ENCODE peak calls at places on chromosomes 5 and 9, in ten cellular contexts. One of them, this sample, is unnamed. For H3K27me3 and H3K4me1, the result is how much of the 10 kb centered on the place peaks cover.

GRCh38 chr9:22654833-22655232 is 208.2 kb downstream of the DMRTA1 start:
- DNase-seq in A673: no peak
- DNase-seq in CD8-positive, alpha-beta T cell: no peak
- DNase-seq in left ventricle myocardium inferior: no peak
- DNase-seq in Panc1: no peak
- DNase-seq in breast epithelium: no peak
- DNase-seq in BE2C: no peak
- DNase-seq in endodermal cell: no peak
- DNase-seq in CD8-positive, alpha-beta memory T cell: no peak
- DNase-seq in psoas muscle: no peak
- DNase-seq in this sample: no peak

GRCh38 chr5:100667021-100667671 is 132.0 kb downstream of the FAM174A start:
- DNase-seq in breast epithelium: no peak
- DNase-seq in left ventricle myocardium inferior: no peak
- DNase-seq in CD8-positive, alpha-beta memory T cell: peak
- DNase-seq in Panc1: no peak
- DNase-seq in psoas muscle: no peak
- DNase-seq in CD8-positive, alpha-beta T cell: no peak
- DNase-seq in A673: peak
- DNase-seq in endodermal cell: no peak
- DNase-seq in BE2C: no peak
- DNase-seq in this sample: no peak

GRCh38 chr9:127049581-127049980 is 72.9 kb downstream of the ANGPTL2 start:
- DNase-seq in CD8-positive, alpha-beta memory T cell: no peak
- DNase-seq in left ventricle myocardium inferior: no peak
- DNase-seq in endodermal cell: peak
- DNase-seq in CD8-positive, alpha-beta T cell: no peak
- DNase-seq in Panc1: no peak
- DNase-seq in psoas muscle: no peak
- DNase-seq in A673: no peak
- DNase-seq in breast epithelium: no peak
- DNase-seq in BE2C: no peak
- DNase-seq in this sample: no peak

GRCh38 chr5:127233590-127233989 is 57.0 kb upstream of the MEGF10 start:
- DNase-seq in BE2C: no peak
- DNase-seq in A673: no peak
- DNase-seq in Panc1: no peak
- DNase-seq in endodermal cell: no peak
- DNase-seq in psoas muscle: no peak
- DNase-seq in breast epithelium: no peak
- DNase-seq in left ventricle myocardium inferior: no peak
- DNase-seq in CD8-positive, alpha-beta memory T cell: no peak
- DNase-seq in CD8-positive, alpha-beta T cell: no peak
- DNase-seq in this sample: no peak

GRCh38 chr5:103464801-103465484 is 97.6 kb downstream of the NUDT12 start:
- DNase-seq in endodermal cell: no peak
- DNase-seq in Panc1: no peak
- DNase-seq in CD8-positive, alpha-beta T cell: no peak
- DNase-seq in left ventricle myocardium inferior: no peak
- DNase-seq in A673: peak
- DNase-seq in breast epithelium: no peak
- DNase-seq in BE2C: no peak
- DNase-seq in psoas muscle: no peak
- DNase-seq in CD8-positive, alpha-beta memory T cell: no peak
- DNase-seq in this sample: no peak

GRCh38 chr5:80516826-80517225 is 28.9 kb downstream of the FAM151B start:
- DNase-seq in endodermal cell: no peak
- DNase-seq in A673: peak
- DNase-seq in BE2C: no peak
- DNase-seq in CD8-positive, alpha-beta T cell: no peak
- DNase-seq in left ventricle myocardium inferior: no peak
- DNase-seq in CD8-positive, alpha-beta memory T cell: no peak
- DNase-seq in psoas muscle: no peak
- DNase-seq in breast epithelium: no peak
- DNase-seq in Panc1: peak
- DNase-seq in this sample: no peak

GRCh38 chr9:74946686-74947085 is 6.0 kb downstream of the C9orf40 start:
- DNase-seq in psoas muscle: no peak
- DNase-seq in breast epithelium: no peak
- DNase-seq in BE2C: no peak
- DNase-seq in A673: no peak
- DNase-seq in CD8-positive, alpha-beta T cell: no peak
- DNase-seq in Panc1: no peak
- DNase-seq in endodermal cell: no peak
- DNase-seq in CD8-positive, alpha-beta memory T cell: no peak
- DNase-seq in left ventricle myocardium inferior: no peak
- DNase-seq in this sample: no peak

GRCh38 chr9:94096819-94097577 is 12.7 kb downstream of the PTPDC1 start:
- DNase-seq in CD8-positive, alpha-beta T cell: no peak
- DNase-seq in CD8-positive, alpha-beta memory T cell: no peak
- DNase-seq in breast epithelium: no peak
- DNase-seq in psoas muscle: no peak
- DNase-seq in left ventricle myocardium inferior: no peak
- DNase-seq in Panc1: no peak
- DNase-seq in endodermal cell: no peak
- DNase-seq in A673: no peak
- DNase-seq in BE2C: no peak
- DNase-seq in this sample: no peak

GRCh38 chr5:42599106-42599505 is 157.5 kb upstream of the CCDC152 start:
- DNase-seq in CD8-positive, alpha-beta T cell: no peak
- DNase-seq in breast epithelium: no peak
- DNase-seq in BE2C: no peak
- DNase-seq in CD8-positive, alpha-beta memory T cell: no peak
- DNase-seq in psoas muscle: no peak
- DNase-seq in endodermal cell: no peak
- DNase-seq in A673: no peak
- DNase-seq in Panc1: no peak
- DNase-seq in left ventricle myocardium inferior: no peak
- DNase-seq in this sample: no peak

GRCh38 chr5:174157048-174157447 is 111.5 kb downstream of the NSG2 start:
- DNase-seq in endodermal cell: peak
- DNase-seq in Panc1: no peak
- DNase-seq in left ventricle myocardium inferior: no peak
- DNase-seq in BE2C: no peak
- DNase-seq in A673: no peak
- DNase-seq in CD8-positive, alpha-beta memory T cell: no peak
- DNase-seq in psoas muscle: no peak
- DNase-seq in breast epithelium: no peak
- DNase-seq in CD8-positive, alpha-beta T cell: no peak
- DNase-seq in this sample: peak

GRCh38 chr9:133837644-133838597 is 99.8 kb upstream of the SARDH start:
- DNase-seq in Panc1: no peak
- DNase-seq in breast epithelium: no peak
- DNase-seq in endodermal cell: no peak
- DNase-seq in BE2C: peak
- DNase-seq in psoas muscle: no peak
- DNase-seq in CD8-positive, alpha-beta memory T cell: no peak
- DNase-seq in A673: peak
- DNase-seq in left ventricle myocardium inferior: no peak
- DNase-seq in CD8-positive, alpha-beta T cell: no peak
- DNase-seq in this sample: no peak

GRCh38 chr9:76302947-76303550 is 91.2 kb downstream of the RFK start:
- DNase-seq in breast epithelium: no peak
- DNase-seq in A673: peak
- DNase-seq in left ventricle myocardium inferior: no peak
- DNase-seq in Panc1: no peak
- DNase-seq in BE2C: peak
- DNase-seq in CD8-positive, alpha-beta T cell: no peak
- DNase-seq in psoas muscle: no peak
- DNase-seq in endodermal cell: no peak
- DNase-seq in CD8-positive, alpha-beta memory T cell: peak
- DNase-seq in this sample: no peak

GRCh38 chr5:174935854-174936474 is 211.6 kb downstream of the MSX2 start:
- DNase-seq in left ventricle myocardium inferior: peak
- DNase-seq in psoas muscle: peak
- DNase-seq in CD8-positive, alpha-beta T cell: peak
- DNase-seq in Panc1: peak
- DNase-seq in endodermal cell: peak
- DNase-seq in BE2C: peak
- DNase-seq in breast epithelium: peak
- DNase-seq in CD8-positive, alpha-beta memory T cell: no peak
- DNase-seq in A673: peak
- DNase-seq in this sample: no peak

GRCh38 chr5:8700222-8700621 is 831.3 kb downstream of the MTRR start:
- DNase-seq in endodermal cell: no peak
- DNase-seq in BE2C: no peak
- DNase-seq in CD8-positive, alpha-beta memory T cell: no peak
- DNase-seq in CD8-positive, alpha-beta T cell: no peak
- DNase-seq in Panc1: no peak
- DNase-seq in A673: no peak
- DNase-seq in breast epithelium: no peak
- DNase-seq in left ventricle myocardium inferior: no peak
- DNase-seq in psoas muscle: no peak
- DNase-seq in this sample: no peak

GRCh38 chr5:81014348-81014747 is 54.2 kb downstream of the RASGRF2 start:
- DNase-seq in breast epithelium: no peak
- DNase-seq in CD8-positive, alpha-beta T cell: no peak
- DNase-seq in A673: peak
- DNase-seq in endodermal cell: no peak
- DNase-seq in Panc1: no peak
- DNase-seq in psoas muscle: no peak
- DNase-seq in left ventricle myocardium inferior: no peak
- DNase-seq in CD8-positive, alpha-beta memory T cell: no peak
- DNase-seq in BE2C: no peak
- DNase-seq in this sample: no peak

GRCh38 chr5:96064905-96065304 is 103.3 kb upstream of the ELL2 start:
- DNase-seq in psoas muscle: no peak
- DNase-seq in BE2C: no peak
- DNase-seq in Panc1: no peak
- DNase-seq in CD8-positive, alpha-beta T cell: no peak
- DNase-seq in endodermal cell: no peak
- DNase-seq in breast epithelium: no peak
- DNase-seq in A673: no peak
- DNase-seq in left ventricle myocardium inferior: no peak
- DNase-seq in CD8-positive, alpha-beta memory T cell: no peak
- DNase-seq in this sample: no peak

DNA sequence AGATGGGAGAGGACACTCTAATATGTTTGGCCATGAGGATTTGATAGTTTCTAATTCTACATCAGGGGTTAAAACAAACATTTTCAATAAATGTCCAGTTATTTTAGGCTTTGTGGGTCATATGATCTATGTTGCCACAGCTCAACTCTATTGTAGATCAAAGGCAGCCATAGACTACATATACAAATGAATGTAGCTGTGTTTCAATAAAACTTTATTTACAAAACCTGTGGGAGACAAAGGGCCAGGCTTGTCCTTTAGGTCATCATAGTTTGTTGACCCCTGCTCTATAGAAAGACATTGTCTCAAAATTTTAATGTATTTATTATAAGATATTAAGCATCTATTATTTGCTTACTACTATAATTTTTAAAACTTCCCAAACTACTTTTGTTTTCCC is 325.4 kb upstream of the MEF2C start:
- DNase-seq in BE2C: no peak
- DNase-seq in psoas muscle: no peak
- DNase-seq in Panc1: no peak
- DNase-seq in CD8-positive, alpha-beta memory T cell: no peak
- DNase-seq in breast epithelium: no peak
- DNase-seq in left ventricle myocardium inferior: no peak
- DNase-seq in CD8-positive, alpha-beta T cell: no peak
- DNase-seq in endodermal cell: no peak
- DNase-seq in A673: no peak
- DNase-seq in this sample: no peak
- H3K27me3 ChIP-seq in BE2C: under half
- H3K27me3 ChIP-seq in psoas muscle: under half
- H3K27me3 ChIP-seq in Panc1: under half
- H3K27me3 ChIP-seq in CD8-positive, alpha-beta memory T cell: under half
- H3K27me3 ChIP-seq in breast epithelium: under half
- H3K27me3 ChIP-seq in left ventricle myocardium inferior: under half
- H3K27me3 ChIP-seq in CD8-positive, alpha-beta T cell: under half
- H3K27me3 ChIP-seq in endodermal cell: under half
- H3K27me3 ChIP-seq in A673: under half
- H3K27me3 ChIP-seq in this sample: under half

DNA sequence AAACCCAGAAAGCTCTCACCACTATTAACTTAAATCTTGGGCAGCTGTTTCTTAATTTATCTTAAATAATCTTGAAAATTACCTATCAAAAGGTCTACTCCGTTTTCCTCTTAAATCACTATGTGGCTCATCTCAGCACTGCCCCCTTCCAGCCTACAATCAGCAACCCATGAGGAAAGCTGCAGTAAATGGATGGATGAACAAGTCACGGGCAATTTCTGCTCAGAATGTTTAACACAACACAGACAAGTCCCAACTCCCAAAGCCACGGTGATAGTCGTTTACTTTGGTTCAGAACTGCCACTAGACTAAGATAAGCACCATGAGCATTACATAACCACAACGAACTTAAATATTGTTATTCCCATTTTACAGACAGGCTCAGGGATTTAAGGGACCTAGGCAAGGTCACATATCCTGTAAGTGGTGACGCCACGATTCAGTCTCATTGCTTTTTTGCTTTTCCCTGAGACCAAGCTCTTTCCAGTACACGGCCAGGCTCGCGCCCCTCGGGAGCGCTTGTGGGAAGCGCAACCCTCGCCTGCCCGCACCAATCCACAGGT is 2.0 kb upstream of the SMIM27 start:
- DNase-seq in psoas muscle: no peak
- DNase-seq in A673: peak
- DNase-seq in Panc1: no peak
- DNase-seq in BE2C: no peak
- DNase-seq in endodermal cell: peak
- DNase-seq in CD8-positive, alpha-beta T cell: no peak
- DNase-seq in CD8-positive, alpha-beta memory T cell: no peak
- DNase-seq in left ventricle myocardium inferior: no peak
- DNase-seq in breast epithelium: no peak
- DNase-seq in this sample: no peak
- H3K4me3 ChIP-seq in psoas muscle: peak
- H3K4me3 ChIP-seq in A673: peak
- H3K4me3 ChIP-seq in Panc1: peak
- H3K4me3 ChIP-seq in BE2C: peak
- H3K4me3 ChIP-seq in endodermal cell: peak
- H3K4me3 ChIP-seq in CD8-positive, alpha-beta T cell: peak
- H3K4me3 ChIP-seq in CD8-positive, alpha-beta memory T cell: peak
- H3K4me3 ChIP-seq in left ventricle myocardium inferior: peak
- H3K4me3 ChIP-seq in breast epithelium: peak
- H3K4me3 ChIP-seq in this sample: peak

DNA sequence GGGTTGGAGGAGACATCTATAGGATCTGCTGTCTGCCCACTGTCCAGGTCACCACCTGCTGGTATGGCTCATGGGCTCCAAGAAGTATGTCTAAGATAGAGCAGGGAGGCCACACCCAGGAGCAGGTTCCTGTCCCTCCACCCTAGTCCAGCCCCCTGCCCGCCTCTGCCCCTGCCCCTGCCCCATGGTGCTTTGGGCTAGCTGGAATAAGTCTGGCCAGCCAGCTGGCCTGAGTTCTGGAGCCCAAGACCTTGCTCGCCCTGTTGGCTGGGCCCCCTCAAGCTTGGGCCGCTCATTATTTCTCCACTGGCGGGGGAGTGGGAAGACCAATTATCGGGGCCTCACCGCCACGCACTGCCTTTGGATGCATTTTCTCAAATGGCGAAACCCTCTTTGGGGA is 79.3 kb upstream of the PITX1 start:
- DNase-seq in BE2C: no peak
- DNase-seq in psoas muscle: no peak
- DNase-seq in breast epithelium: no peak
- DNase-seq in Panc1: no peak
- DNase-seq in CD8-positive, alpha-beta T cell: no peak
- DNase-seq in endodermal cell: no peak
- DNase-seq in A673: no peak
- DNase-seq in left ventricle myocardium inferior: no peak
- DNase-seq in CD8-positive, alpha-beta memory T cell: no peak
- DNase-seq in this sample: peak
- H3K4me1 ChIP-seq in BE2C: under half
- H3K4me1 ChIP-seq in psoas muscle: under half
- H3K4me1 ChIP-seq in breast epithelium: under half
- H3K4me1 ChIP-seq in Panc1: under half
- H3K4me1 ChIP-seq in CD8-positive, alpha-beta T cell: under half
- H3K4me1 ChIP-seq in endodermal cell: under half
- H3K4me1 ChIP-seq in A673: under half
- H3K4me1 ChIP-seq in left ventricle myocardium inferior: under half
- H3K4me1 ChIP-seq in CD8-positive, alpha-beta memory T cell: under half
- H3K4me1 ChIP-seq in this sample: under half

GRCh38 chr9:71048271-71048670 is 73.2 kb downstream of the TRPM3 start:
- DNase-seq in psoas muscle: no peak
- DNase-seq in left ventricle myocardium inferior: no peak
- DNase-seq in Panc1: no peak
- DNase-seq in CD8-positive, alpha-beta T cell: no peak
- DNase-seq in CD8-positive, alpha-beta memory T cell: no peak
- DNase-seq in A673: no peak
- DNase-seq in endodermal cell: no peak
- DNase-seq in BE2C: no peak
- DNase-seq in breast epithelium: no peak
- DNase-seq in this sample: no peak
- H3K27me3 ChIP-seq in psoas muscle: under half
- H3K27me3 ChIP-seq in left ventricle myocardium inferior: under half
- H3K27me3 ChIP-seq in Panc1: under half
- H3K27me3 ChIP-seq in CD8-positive, alpha-beta T cell: under half
- H3K27me3 ChIP-seq in CD8-positive, alpha-beta memory T cell: under half
- H3K27me3 ChIP-seq in A673: under half
- H3K27me3 ChIP-seq in endodermal cell: under half
- H3K27me3 ChIP-seq in BE2C: under half
- H3K27me3 ChIP-seq in breast epithelium: under half
- H3K27me3 ChIP-seq in this sample: under half

This sample was measured in aorta.